ENCODE peak calls at places on chromosomes 11 and 22, in seven cellular contexts. I is mesothelial cell of epicardium; K is activated naive CD8-positive, alpha-beta T cell treated with anti-CD3 and anti-CD28 coated beads, Interleukin-2, amount 50 U/mL, for 24 hours; D is activated CD8-positive, alpha-beta memory T cell treated with anti-CD3 and anti-CD28 coated beads, Interleukin-2, amount 50 U/mL, for 4 hours; S is HTR-8/SVneo; L is NK-92 treated with Interleukin-12 subunit alpha and Interleukin-12 subunit beta, amount 100 ng/mL, for 24 hours; U is skeletal muscle cell. A is an unnamed sample.

GRCh38 chr11:61769169-61769920 is 16.9 kb downstream of the MYRF start:
- DNase-seq in I (no peak), K (no peak), D (no peak), S (peak; percentile 33), L (no peak), U (no peak), A (no peak)

GRCh38 chr11:119016216-119017009 is 1.7 kb downstream of the RPS25 start:
- DNase-seq in I (no peak), K (no peak), D (no peak), S (no peak), L (no peak), U (no peak), A (no peak)

GRCh38 chr11:108338750-108339149 is 115.9 kb downstream of the ATM start:
- DNase-seq in I (no peak), K (no peak), D (no peak), S (no peak), L (no peak), U (no peak), A (no peak)

GRCh38 chr11:34468209-34468841 is 29.6 kb downstream of the CAT start:
- DNase-seq in I (no peak), K (peak; percentile 48), D (peak; percentile 32), S (peak; percentile 22), L (peak; percentile 9), U (no peak), A (no peak)

GRCh38 chr11:20363149-20363499 is 390 bp upstream of the HTATIP2 start:
- DNase-seq in I (no peak), K (no peak), D (no peak), S (no peak), L (no peak), U (no peak), A (no peak)

GRCh38 chr22:41062146-41062545 is 30.2 kb upstream of the EP300 start:
- DNase-seq in I (no peak), K (no peak), D (no peak), S (no peak), L (no peak), U (no peak), A (no peak)

GRCh38 chr22:39933741-39934140 is 26.5 kb upstream of the TMA7B start:
- DNase-seq in I (no peak), K (no peak), D (no peak), S (no peak), L (no peak), U (no peak), A (no peak)

GRCh38 chr11:31521497-31522150 is 12.1 kb downstream of the ELP4 start:
- DNase-seq in I (no peak), K (no peak), D (no peak), S (no peak), L (no peak), U (no peak), A (no peak)

GRCh38 chr11:58968251-58968711 is 29.0 kb downstream of the GLYATL1 start:
- DNase-seq in I (no peak), K (no peak), D (no peak), S (no peak), L (no peak), U (no peak), A (no peak)

GRCh38 chr11:129223701-129224149 is 31.6 kb upstream of the ARHGAP32 start:
- DNase-seq in I (no peak), K (no peak), D (no peak), S (no peak), L (no peak), U (peak; percentile 33), A (no peak)

GRCh38 chr11:20125927-20126326 is 34.3 kb downstream of the DBX1 start:
- DNase-seq in I (no peak), K (no peak), D (no peak), S (peak; percentile 42), L (no peak), U (no peak), A (peak; percentile 29)

GRCh38 chr22:17540481-17540880 is 22.8 kb upstream of the SLC25A18 start:
- DNase-seq in I (no peak), K (no peak), D (no peak), S (no peak), L (no peak), U (no peak), A (no peak)

GRCh38 chr11:73402834-73403185 is 26.6 kb downstream of the RELT start:
- DNase-seq in I (no peak), K (no peak), D (no peak), S (no peak), L (no peak), U (no peak), A (no peak)

GRCh38 chr11:89625171-89625570 is 84.9 kb upstream of the TRIM77 start:
- DNase-seq in I (no peak), K (no peak), D (no peak), S (no peak), L (no peak), U (no peak), A (no peak)

GRCh38 chr11:11607772-11608171 is 14.0 kb downstream of the GALNT18 start:
- DNase-seq in I (no peak), K (no peak), D (no peak), S (peak; percentile 14), L (no peak), U (no peak), A (no peak)

GRCh38 chr22:49372530-49373288 is 455.0 kb downstream of the BRD1 start:
- DNase-seq in I (peak; percentile 36), K (no peak), D (no peak), S (peak; percentile 48), L (no peak), U (no peak), A (peak; percentile 36)

GRCh38 chr11:63829823-63830489 is 9.0 kb upstream of the MARK2 start:
- DNase-seq in I (no peak), K (peak; percentile 24), D (no peak), S (peak; percentile 54), L (no peak), U (no peak), A (no peak)

GRCh38 chr22:36899498-36899897 is 13.9 kb upstream of the CSF2RB start:
- DNase-seq in I (no peak), K (no peak), D (no peak), S (no peak), L (no peak), U (no peak), A (no peak)

GRCh38 chr11:69101100-69101791 is 52.5 kb downstream of the TPCN2 start:
- DNase-seq in I (peak; percentile 88), K (peak; percentile 81), D (peak; percentile 78), S (peak; percentile 95), L (peak; percentile 27), U (peak; percentile 31), A (peak; percentile 91)

GRCh38 chr11:111297696-111298095 is 650 bp upstream of the POU2AF3 start:
- DNase-seq in I (no peak), K (no peak), D (no peak), S (no peak), L (no peak), U (no peak), A (no peak)

GRCh38 chr11:8608646-8609045 is 14.6 kb upstream of the STK33 start:
- DNase-seq in I (no peak), K (no peak), D (no peak), S (no peak), L (no peak), U (peak; percentile 8), A (no peak)

GRCh38 chr11:35335226-35335625 is 84.1 kb downstream of the SLC1A2 start:
- DNase-seq in I (no peak), K (no peak), D (no peak), S (no peak), L (no peak), U (peak; percentile 62), A (no peak)

GRCh38 chr11:77602385-77603105 is 12.8 kb downstream of the AQP11 start:
- DNase-seq in I (no peak), K (no peak), D (no peak), S (peak; percentile 75), L (no peak), U (peak; percentile 58), A (peak; percentile 72)

GRCh38 chr11:59865031-59865430 is 1.3 kb downstream of the TCN1 start:
- DNase-seq in I (no peak), K (no peak), D (no peak), S (no peak), L (no peak), U (no peak), A (no peak)

GRCh38 chr11:18145025-18145424 is 12.7 kb downstream of the MRGPRX3 start:
- DNase-seq in I (no peak), K (no peak), D (no peak), S (no peak), L (no peak), U (no peak), A (peak; percentile 7)

GRCh38 chr11:131762346-131763110 is 392.1 kb downstream of the NTM start:
- DNase-seq in I (no peak), K (no peak), D (no peak), S (no peak), L (no peak), U (no peak), A (no peak)

GRCh38 chr22:17095538-17095937 is 10.7 kb downstream of the IL17RA start:
- DNase-seq in I (no peak), K (no peak), D (no peak), S (no peak), L (no peak), U (no peak), A (no peak)

GRCh38 chr11:78800756-78801155 is 226.1 kb upstream of the NARS2 start:
- DNase-seq in I (no peak), K (no peak), D (no peak), S (no peak), L (no peak), U (no peak), A (no peak)

GRCh38 chr22:31567196-31567595 is 70.9 kb downstream of the SFI1 start:
- DNase-seq in I (no peak), K (no peak), D (no peak), S (no peak), L (no peak), U (no peak), A (no peak)

GRCh38 chr11:4181780-4182721 is 87.5 kb downstream of the RRM1 start:
- DNase-seq in I (peak; percentile 50), K (peak; percentile 44), D (no peak), S (peak; percentile 81), L (peak; percentile 39), U (peak; percentile 7), A (peak; percentile 83)

GRCh38 chr11:69342588-69343330 is 48.8 kb downstream of the MYEOV start:
- DNase-seq in I (no peak), K (no peak), D (no peak), S (no peak), L (no peak), U (no peak), A (no peak)

GRCh38 chr22:27577570-27577969 is 224.0 kb downstream of the MN1 start:
- DNase-seq in I (no peak), K (no peak), D (no peak), S (no peak), L (no peak), U (no peak), A (no peak)

GRCh38 chr11:1161410-1162152 is 3.8 kb downstream of the MUC5AC start:
- DNase-seq in I (no peak), K (no peak), D (peak; percentile 12), S (no peak), L (no peak), U (no peak), A (no peak)

GRCh38 chr11:129102225-129102624 is 89.9 kb downstream of the ARHGAP32 start:
- DNase-seq in I (no peak), K (no peak), D (no peak), S (no peak), L (no peak), U (no peak), A (no peak)

GRCh38 chr11:18731949-18732821 is 6.2 kb upstream of the IGSF22 start:
- DNase-seq in I (peak; percentile 84), K (peak; percentile 72), D (peak; percentile 80), S (peak; percentile 71), L (peak; percentile 8), U (no peak), A (peak; percentile 84)

GRCh38 chr22:20957118-20957690 is 9.9 kb upstream of the AIFM3 start:
- DNase-seq in I (no peak), K (no peak), D (no peak), S (no peak), L (no peak), U (no peak), A (peak; percentile 53)

GRCh38 chr11:120817131-120817530 is 206.8 kb upstream of the TBCEL start:
- DNase-seq in I (no peak), K (no peak), D (no peak), S (no peak), L (no peak), U (no peak), A (no peak)

GRCh38 chr11:113773092-113773415 is 438 bp downstream of the ZW10 start:
- DNase-seq in I (no peak), K (no peak), D (no peak), S (peak; percentile 13), L (no peak), U (no peak), A (peak; percentile 5)